ENCODE peak calls at places on chromosomes 16 and 17, in six cellular contexts. F is right atrium auricular region, J is HS-5, Y is DMS53, B is hypothalamus, O is hippocampal formation. U is an unnamed sample.

GRCh38 chr17:76816590-76817135 is 51.5 kb upstream of the MGAT5B start:
- DNase-seq in B (peak), F (no peak), Y (peak), O (peak), J (peak), U (peak)

GRCh38 chr17:40501499-40501911 is at the start of gene TNS4:
- DNase-seq in F (no peak), B (no peak), O (no peak), Y (no peak), J (no peak), U (no peak)

GRCh38 chr16:82603784-82604411 is 22.9 kb upstream of the CDH13 start:
- DNase-seq in Y (peak), B (peak), J (no peak), F (no peak), O (peak), U (peak)

GRCh38 chr16:85168732-85169256 is 56.5 kb upstream of the CIBAR2 start:
- DNase-seq in J (no peak), Y (peak), B (peak), O (no peak), F (peak), U (peak)

GRCh38 chr17:44558349-44559287 is 1.3 kb downstream of the FZD2 start:
- DNase-seq in B (no peak), F (no peak), Y (no peak), O (no peak), J (no peak), U (no peak)

GRCh38 chr16:80954985-80955384 is 51.7 kb downstream of the CMC2 start:
- DNase-seq in F (no peak), J (no peak), Y (peak), B (no peak), O (no peak), U (no peak)

GRCh38 chr16:86994651-86995171 is 322.5 kb downstream of the C16orf95 start:
- DNase-seq in O (no peak), B (no peak), F (no peak), Y (no peak), J (peak), U (no peak)

GRCh38 chr17:49519781-49520180 is 24.7 kb downstream of the NGFR start:
- DNase-seq in F (no peak), J (no peak), O (no peak), B (no peak), Y (no peak), U (no peak)

GRCh38 chr16:81448154-81449131 is 3.8 kb downstream of the CMIP start:
- DNase-seq in O (no peak), B (no peak), J (no peak), Y (peak), F (no peak), U (no peak)

GRCh38 chr17:70317416-70317815 is 148.1 kb downstream of the KCNJ2 start:
- DNase-seq in J (no peak), O (no peak), Y (no peak), F (no peak), B (no peak), U (no peak)

GRCh38 chr16:24671455-24671954 is 57.9 kb upstream of the TNRC6A start:
- DNase-seq in J (no peak), B (peak), F (no peak), Y (peak), O (no peak), U (no peak)

GRCh38 chr16:17258848-17259713 is 211.7 kb downstream of the XYLT1 start:
- DNase-seq in J (no peak), F (no peak), O (no peak), Y (no peak), B (no peak), U (peak)

GRCh38 chr17:76382305-76382802 is 2.1 kb upstream of the SPHK1 start:
- DNase-seq in B (no peak), F (no peak), O (no peak), Y (no peak), J (no peak), U (no peak)

GRCh38 chr16:8958344-8958808 is 5.3 kb downstream of the USP7 start:
- DNase-seq in Y (no peak), O (no peak), J (no peak), B (no peak), F (peak), U (no peak)